ENCODE peak calls at places on chromosomes 11 and 22, in five cellular contexts. A, B, Y, J and N are unnamed samples.

GRCh38 chr11:120068114-120068573 is 69.8 kb downstream of the TRIM29 start:
- DNase-seq in A (peak), B (no peak), Y (no peak), J (no peak), N (no peak)

GRCh38 chr22:30841264-30841663 is 127.3 kb downstream of the MORC2 start:
- DNase-seq in J (no peak), A (no peak), B (no peak), Y (no peak), N (peak)

GRCh38 chr11:86011175-86011574 is 57.7 kb downstream of the PICALM start:
- DNase-seq in A (no peak), Y (no peak), B (no peak), J (no peak), N (no peak)

GRCh38 chr11:30936476-30936875 is 350.3 kb upstream of the MPPED2 start:
- DNase-seq in Y (no peak), A (no peak), B (no peak), J (no peak), N (no peak)

GRCh38 chr22:36828815-36829214 is 12.0 kb upstream of the PVALB start:
- DNase-seq in J (no peak), A (no peak), Y (no peak), B (no peak), N (no peak)

GRCh38 chr22:31540966-31541365 is 44.6 kb downstream of the SFI1 start:
- DNase-seq in J (no peak), B (no peak), A (no peak), Y (no peak), N (no peak)

GRCh38 chr11:17578958-17579357 is 31.9 kb downstream of the OTOG start:
- DNase-seq in Y (no peak), B (no peak), A (no peak), J (no peak), N (no peak)

GRCh38 chr11:64675417-64676252 is 47.4 kb downstream of the NRXN2 start:
- DNase-seq in Y (peak), A (peak), B (no peak), J (peak), N (no peak)

GRCh38 chr11:80782135-80782885 is 1341.5 kb upstream of the TENM4 start:
- DNase-seq in J (no peak), Y (no peak), A (no peak), B (no peak), N (no peak)

GRCh38 chr11:28739489-28740280 is 631.5 kb downstream of the METTL15 start:
- DNase-seq in J (no peak), Y (no peak), A (no peak), B (no peak), N (no peak)

GRCh38 chr11:61543606-61544306 is 35.2 kb downstream of the LRRC10B start:
- DNase-seq in A (no peak), J (no peak), B (no peak), Y (no peak), N (no peak)

GRCh38 chr11:65274734-65275682 is 13.2 kb downstream of the POLA2 start:
- DNase-seq in A (peak), Y (peak), J (peak), B (no peak), N (no peak)

GRCh38 chr11:65215441-65216076 is 33.8 kb downstream of the CAPN1 start:
- DNase-seq in Y (no peak), B (no peak), J (no peak), A (no peak), N (no peak)

GRCh38 chr22:32016081-32016480 is 27.0 kb upstream of the SLC5A1 start:
- DNase-seq in B (no peak), J (no peak), A (no peak), Y (no peak), N (no peak)

GRCh38 chr11:65419460-65419772 is 3.2 kb upstream of the NEAT1 start:
- DNase-seq in A (no peak), B (no peak), J (no peak), Y (no peak), N (no peak)

GRCh38 chr11:92224394-92225205 is at the start of gene FAT3:
- DNase-seq in J (peak), A (peak), Y (no peak), B (no peak), N (no peak)

GRCh38 chr22:46010177-46010867 is 33.4 kb upstream of the WNT7B start:
- DNase-seq in J (no peak), Y (no peak), A (no peak), B (peak), N (peak)

GRCh38 chr22:11066458-11067285 is 4461.3 kb upstream of the OR11H1 start:
- DNase-seq in B (no peak), A (no peak), Y (no peak), J (no peak), N (no peak)

GRCh38 chr11:87722756-87723599 is 452.3 kb downstream of the RAB38 start:
- DNase-seq in Y (peak), A (peak), B (no peak), J (peak), N (no peak)

GRCh38 chr22:25130462-25130861 is 69.2 kb upstream of the CRYBB3 start:
- DNase-seq in B (no peak), J (no peak), Y (no peak), A (no peak), N (no peak)

GRCh38 chr22:41030891-41031290 is 61.5 kb upstream of the EP300 start:
- DNase-seq in A (no peak), Y (no peak), B (no peak), J (no peak), N (no peak)